ENCODE peak calls at places on chromosome 5, in eight cellular contexts. Q is ovary, B is cardiac muscle cell, J is kidney, I is mammary epithelial cell, C is A549, X is stomach, H is K562. M is an unnamed sample. For H3K4me1, the result is how much of the 10 kb centered on the place peaks cover.

GRCh38 chr5:175380701-175381100 is 63.3 kb downstream of the DRD1 start:
- DNase-seq in Q (no peak), B (no peak), J (no peak), I (no peak), C (no peak), X (no peak), H (no peak), M (no peak)

GRCh38 chr5:69512740-69513260 is 20.2 kb downstream of the OCLN start:
- DNase-seq in Q (no peak), B (no peak), J (no peak), I (peak), C (no peak), X (no peak), H (no peak), M (no peak)

GRCh38 chr5:52947208-52947607 is 41.9 kb upstream of the ITGA2 start:
- DNase-seq in Q (no peak), B (no peak), J (no peak), I (no peak), C (no peak), X (no peak), H (no peak), M (no peak)

GRCh38 chr5:73437126-73438047 is 11.2 kb downstream of the FOXD1 start:
- DNase-seq in Q (no peak), B (peak), J (peak), I (peak), C (peak), X (no peak), H (peak), M (no peak)

GRCh38 chr5:1118231-1118698 is 6.4 kb upstream of the SLC12A7 start:
- DNase-seq in Q (peak), B (no peak), J (no peak), I (peak), C (no peak), X (no peak), H (no peak), M (no peak)

GRCh38 chr5:69275563-69275962 is 40.9 kb downstream of the CDK7 start:
- DNase-seq in Q (no peak), B (no peak), J (no peak), I (no peak), C (no peak), X (no peak), H (no peak), M (no peak)

GRCh38 chr5:14727428-14727865 is 62.9 kb downstream of the OTULIN start:
- DNase-seq in Q (peak), B (peak), J (peak), I (peak), C (peak), X (peak), H (peak), M (no peak)

GRCh38 chr5:163938595-163938994 is 433.2 kb downstream of the MAT2B start:
- DNase-seq in Q (no peak), B (no peak), J (no peak), I (no peak), C (no peak), X (no peak), H (no peak), M (no peak)

GRCh38 chr5:171321447-171321846 is 12.4 kb downstream of the TLX3 start:
- DNase-seq in Q (no peak), B (no peak), J (no peak), I (no peak), C (no peak), X (no peak), H (no peak), M (no peak)

GRCh38 chr5:95801532-95801931 is 21.0 kb downstream of the GLRX start:
- DNase-seq in Q (no peak), B (no peak), J (no peak), I (no peak), C (no peak), X (no peak), H (no peak), M (no peak)

GRCh38 chr5:1568201-1568979 is 44.6 kb upstream of the LPCAT1 start:
- DNase-seq in Q (no peak), B (peak), J (no peak), I (peak), C (no peak), X (no peak), H (no peak), M (no peak)

GRCh38 chr5:150153957-150154617 is 1.6 kb downstream of the PDGFRB start:
- DNase-seq in Q (peak), B (no peak), J (no peak), I (no peak), C (no peak), X (no peak), H (no peak), M (no peak)

GRCh38 chr5:74575741-74576538 is 64.6 kb downstream of the ENC1 start:
- DNase-seq in Q (no peak), B (no peak), J (no peak), I (peak), C (peak), X (no peak), H (no peak), M (no peak)

GRCh38 chr5:92580814-92581213 is 1000.2 kb downstream of the NR2F1-AS1 start:
- DNase-seq in Q (no peak), B (no peak), J (no peak), I (peak), C (no peak), X (no peak), H (no peak), M (no peak)

GRCh38 chr5:21254161-21254560 is 1266.2 kb upstream of the CDH18 start:
- DNase-seq in Q (no peak), B (no peak), J (no peak), I (no peak), C (no peak), X (no peak), H (no peak), M (no peak)

GRCh38 chr5:177479774-177480173 is 6.3 kb upstream of the DBN1 start:
- DNase-seq in Q (no peak), B (no peak), J (peak), I (no peak), C (no peak), X (no peak), H (no peak), M (no peak)

GRCh38 chr5:180487556-180487955 is 6.6 kb upstream of the CNOT6 start:
- DNase-seq in Q (no peak), B (no peak), J (no peak), I (no peak), C (no peak), X (no peak), H (no peak), M (no peak)

GRCh38 chr5:775960-776861 is 8.3 kb downstream of the ZDHHC11B start:
- DNase-seq in Q (peak), B (no peak), J (peak), I (no peak), C (no peak), X (no peak), H (no peak), M (no peak)

GRCh38 chr5:16179511-16179935 is at the start of gene MARCHF11:
- DNase-seq in Q (no peak), B (peak), J (peak), I (no peak), C (no peak), X (no peak), H (no peak), M (no peak)
- H3K4me3 ChIP-seq in Q (no peak), B (peak), J (no peak), I (no peak), C (no peak), X (peak), H (no peak), M (no peak)

DNA sequence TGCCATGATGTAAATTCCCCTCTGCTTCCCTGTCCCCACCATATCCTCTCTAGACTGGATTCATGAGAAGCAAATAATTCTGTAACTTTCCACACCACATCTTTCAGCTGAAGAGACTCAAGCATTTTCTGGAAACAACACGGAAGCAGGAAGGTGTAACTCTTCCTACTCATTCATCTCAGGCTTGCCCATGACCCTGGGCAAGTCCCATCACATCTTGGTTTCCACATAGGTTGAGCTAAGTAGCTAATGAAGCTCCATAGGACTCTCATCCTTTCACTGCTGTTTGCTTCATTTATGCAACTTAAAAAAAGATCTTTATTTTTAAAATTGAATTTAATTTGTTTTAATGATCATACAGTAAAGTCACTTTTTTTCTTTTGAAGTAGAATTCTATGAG is 32.7 kb upstream of the STARD4 start:
- DNase-seq in Q (no peak), B (no peak), J (no peak), I (peak), C (no peak), X (no peak), H (no peak), M (no peak)
- H3K4me1 ChIP-seq in Q (under half), B (under half), J (under half), I (under half), C (under half), X (under half), H (under half), M (under half)

GRCh38 chr5:102296229-102296817 is at the start of gene SLCO4C1:
- DNase-seq in Q (no peak), B (peak), J (peak), I (peak), C (peak), X (peak), H (peak), M (no peak)
- TF ChIP-seq CTCF in Q (no peak), B (peak), J (peak), I (peak), C (peak), X (no peak), H (peak), M (peak)

GRCh38 chr5:79235578-79236363 is at the start of gene JMY:
- DNase-seq in Q (peak), B (peak), J (peak), I (peak), C (peak), X (peak), H (peak), M (peak)

GRCh38 chr5:79236970-79237734 is 1.2 kb downstream of the JMY start:
- DNase-seq in Q (peak), B (peak), J (peak), I (peak), C (peak), X (peak), H (peak), M (no peak)

GRCh38 chr5:79236364-79236969 is 536 bp downstream of the JMY start:
- DNase-seq in Q (no peak), B (peak), J (peak), I (peak), C (peak), X (no peak), H (peak), M (no peak)

GRCh38 chr5:79237735-79238560 is 2.0 kb downstream of the JMY start:
- DNase-seq in Q (no peak), B (no peak), J (no peak), I (no peak), C (no peak), X (no peak), H (no peak), M (no peak)

GRCh38 chr5:79235222-79235577 is 731 bp upstream of the JMY start:
- DNase-seq in Q (no peak), B (no peak), J (no peak), I (peak), C (no peak), X (no peak), H (no peak), M (no peak)
- H3K4me3 ChIP-seq in Q (peak), B (peak), J (peak), I (peak), C (peak), X (peak), H (peak), M (peak)

GRCh38 chr5:142295084-142295758 is 29.6 kb downstream of the SPRY4 start:
- DNase-seq in Q (no peak), B (no peak), J (peak), I (no peak), C (no peak), X (no peak), H (peak), M (no peak)
- H3K4me1 ChIP-seq in Q (under half), B (under half), J (under half), I (under half), C (under half), X (under half), H (under half), M (under half)

GRCh38 chr5:135179308-135179980 is 145.4 kb upstream of the PITX1 start:
- DNase-seq in Q (no peak), B (no peak), J (no peak), I (no peak), C (no peak), X (no peak), H (no peak), M (no peak)

GRCh38 chr5:135183464-135183863 is 149.4 kb upstream of the PITX1 start:
- DNase-seq in Q (no peak), B (no peak), J (no peak), I (no peak), C (no peak), X (no peak), H (no peak), M (no peak)

GRCh38 chr5:135182675-135183074 is 148.6 kb upstream of the PITX1 start:
- DNase-seq in Q (no peak), B (no peak), J (no peak), I (no peak), C (no peak), X (no peak), H (no peak), M (no peak)

GRCh38 chr5:135184646-135185045 is 150.6 kb upstream of the PITX1 start:
- DNase-seq in Q (no peak), B (no peak), J (no peak), I (no peak), C (no peak), X (no peak), H (no peak), M (no peak)

DNA sequence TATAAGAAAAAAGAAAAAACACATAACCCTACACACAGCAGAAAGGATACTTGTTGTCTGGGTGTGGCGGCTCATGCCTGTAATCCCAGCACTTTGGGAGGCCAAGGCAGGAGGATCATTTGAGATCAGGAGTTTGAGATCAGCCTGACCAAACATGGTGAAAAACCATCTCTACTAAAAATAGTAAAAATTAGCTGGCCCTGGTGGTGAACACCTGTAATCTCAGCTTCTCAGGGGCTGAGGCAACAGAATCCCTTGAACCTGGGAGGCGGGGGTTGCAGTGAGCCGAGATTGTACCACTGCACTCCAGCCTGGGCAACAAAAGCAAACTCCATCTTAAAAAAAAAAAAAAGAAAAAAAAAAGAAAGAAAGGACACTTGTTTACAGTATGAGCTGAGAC is 147.6 kb upstream of the PITX1 start:
- DNase-seq in Q (no peak), B (no peak), J (no peak), I (no peak), C (no peak), X (no peak), H (no peak), M (no peak)
- TF ChIP-seq CTCF in Q (no peak), B (no peak), J (no peak), I (no peak), C (no peak), X (no peak), H (peak), M (no peak)

DNA sequence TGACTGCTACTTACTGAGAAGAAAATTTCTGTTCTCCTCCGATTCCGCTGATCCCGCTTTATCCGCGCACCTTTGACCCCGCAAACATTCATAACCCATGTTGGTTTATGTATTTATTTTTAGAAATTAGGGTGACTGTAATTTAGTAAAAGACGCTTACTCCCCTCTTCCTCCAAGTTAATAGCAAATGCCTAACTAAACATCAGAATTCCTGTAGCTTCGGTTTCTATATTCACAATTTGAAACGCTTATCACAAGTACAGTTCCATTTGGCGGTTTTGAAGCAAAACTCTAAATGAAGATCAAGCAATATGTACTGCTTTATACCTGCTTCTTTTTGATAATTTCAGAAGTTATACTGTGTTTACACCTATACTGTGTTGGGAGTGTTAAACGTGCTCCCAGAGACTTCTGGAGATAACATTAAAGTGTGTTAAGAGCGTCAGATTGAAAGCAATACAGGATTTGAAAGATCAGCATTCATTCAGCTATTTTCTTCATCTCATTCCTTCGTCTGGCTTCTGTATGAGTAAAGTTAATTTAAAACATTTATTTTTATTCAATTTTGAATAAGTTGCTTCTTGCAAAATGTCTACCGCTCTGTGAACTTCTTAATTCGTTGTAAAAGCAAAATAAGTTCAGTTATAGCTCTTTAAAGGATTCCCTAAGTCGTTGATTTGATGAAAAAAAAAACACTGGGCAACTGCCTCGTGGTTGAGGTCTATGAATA is 2.4 kb downstream of the PRDM6 start:
- DNase-seq in Q (peak), B (no peak), J (no peak), I (no peak), C (no peak), X (no peak), H (no peak), M (no peak)
- H3K4me3 ChIP-seq in Q (no peak), B (peak), J (no peak), I (no peak), C (no peak), X (peak), H (no peak), M (peak)

DNA sequence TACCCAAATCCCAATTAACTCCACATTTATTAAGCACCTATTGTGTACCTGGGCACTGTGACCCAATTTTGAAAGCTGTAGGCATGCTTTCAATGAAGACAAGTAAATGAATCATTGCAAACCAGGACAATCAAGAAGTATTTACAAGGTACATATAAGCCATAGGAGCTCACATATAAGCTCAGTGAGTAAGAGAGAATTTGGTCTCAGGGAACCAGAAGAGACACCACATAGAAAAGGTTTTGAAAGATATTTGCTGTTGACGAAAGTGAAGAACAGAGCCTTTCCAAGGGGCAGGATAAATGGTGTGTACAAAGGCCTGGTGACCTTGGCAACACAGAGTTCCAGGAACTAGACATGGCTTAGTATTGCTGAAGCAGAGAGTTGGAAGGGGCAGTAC is 187.6 kb downstream of the CD180 start:
- DNase-seq in Q (no peak), B (no peak), J (no peak), I (peak), C (no peak), X (no peak), H (no peak), M (no peak)
- H3K4me1 ChIP-seq in Q (under half), B (half or more), J (under half), I (half or more), C (under half), X (under half), H (under half), M (under half)

GRCh38 chr5:136190904-136191303 is 2.1 kb downstream of the SMIM32 start:
- DNase-seq in Q (no peak), B (no peak), J (peak), I (no peak), C (no peak), X (no peak), H (no peak), M (no peak)

GRCh38 chr5:136192015-136192525 is 892 bp downstream of the SMIM32 start:
- DNase-seq in Q (no peak), B (no peak), J (peak), I (no peak), C (no peak), X (no peak), H (no peak), M (no peak)

GRCh38 chr5:136192526-136193395 is at the start of gene SMIM32:
- DNase-seq in Q (no peak), B (peak), J (peak), I (no peak), C (no peak), X (no peak), H (no peak), M (no peak)

GRCh38 chr5:136193396-136193935 is 504 bp upstream of the SMIM32 start:
- DNase-seq in Q (no peak), B (no peak), J (no peak), I (no peak), C (no peak), X (no peak), H (no peak), M (no peak)

DNA sequence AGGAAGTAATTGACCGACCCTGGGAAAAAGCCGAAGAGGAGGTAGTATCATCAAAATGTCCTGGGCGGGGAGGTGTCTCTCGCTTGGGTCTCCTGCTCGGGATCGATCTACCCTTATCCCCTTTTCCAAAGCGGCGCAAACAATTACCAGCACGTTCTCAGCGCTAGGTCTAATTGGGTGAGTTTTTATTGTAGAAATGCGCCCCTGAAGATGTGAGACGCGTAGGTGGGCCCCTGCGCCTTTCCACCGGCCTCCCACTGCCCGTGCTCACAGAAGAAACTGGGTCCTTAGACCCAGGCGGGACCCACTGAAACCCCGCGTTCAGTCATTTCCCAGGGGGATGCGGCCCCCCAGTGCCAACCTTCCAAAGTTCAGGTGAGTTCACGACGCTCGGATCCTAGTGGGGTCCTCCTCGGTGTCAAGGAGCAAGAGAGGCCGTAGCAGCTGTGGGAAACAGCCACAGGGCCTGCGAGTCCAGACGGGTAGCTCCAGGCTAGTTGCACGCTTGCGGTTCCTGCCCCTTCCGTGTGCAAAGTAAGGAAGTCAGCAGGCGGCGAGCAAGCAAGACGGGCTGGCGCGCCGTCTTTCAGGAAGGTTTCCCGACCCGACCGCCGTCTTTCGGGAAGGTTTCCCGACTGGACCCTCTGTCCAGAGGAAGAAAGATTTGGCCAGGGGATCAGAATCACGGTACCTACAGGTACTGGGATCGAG is 1.5 kb downstream of the SMIM32 start:
- DNase-seq in Q (no peak), B (peak), J (peak), I (peak), C (no peak), X (no peak), H (no peak), M (no peak)
- TF ChIP-seq CTCF in Q (no peak), B (no peak), J (no peak), I (no peak), C (no peak), X (no peak), H (no peak), M (no peak)

GRCh38 chr5:62064993-62065392 is 241.0 kb upstream of the KIF2A start:
- DNase-seq in Q (no peak), B (no peak), J (no peak), I (no peak), C (no peak), X (no peak), H (no peak), M (no peak)
- H3K4me3 ChIP-seq in Q (no peak), B (no peak), J (no peak), I (no peak), C (no peak), X (no peak), H (no peak), M (no peak)

M was measured in esophagus squamous epithelium.